ENCODE peak calls at places on chromosome 10, in eight cellular contexts. One of them, this sample, is unnamed.

GRCh38 chr10:13589316-13589715 is 2.6 kb downstream of the PRPF18 start:
- DNase-seq in KBM-7: no peak
- DNase-seq in mucosa of descending colon: no peak
- DNase-seq in cardiac fibroblast: no peak
- DNase-seq in NCI-H1092: no peak
- DNase-seq in iPS-NIHi11: no peak
- DNase-seq in heart left ventricle: no peak
- DNase-seq in Kasumi-1: peak; percentile 27
- DNase-seq in this sample: no peak

GRCh38 chr10:77633376-77633775 is 4.2 kb downstream of the KCNMA1 start:
- DNase-seq in KBM-7: no peak
- DNase-seq in mucosa of descending colon: no peak
- DNase-seq in cardiac fibroblast: no peak
- DNase-seq in NCI-H1092: no peak
- DNase-seq in iPS-NIHi11: no peak
- DNase-seq in heart left ventricle: no peak
- DNase-seq in Kasumi-1: no peak
- DNase-seq in this sample: no peak

GRCh38 chr10:73876566-73876965 is 2.2 kb upstream of the CAMK2G start:
- DNase-seq in KBM-7: no peak
- DNase-seq in mucosa of descending colon: no peak
- DNase-seq in cardiac fibroblast: no peak
- DNase-seq in NCI-H1092: no peak
- DNase-seq in iPS-NIHi11: no peak
- DNase-seq in heart left ventricle: no peak
- DNase-seq in Kasumi-1: no peak
- DNase-seq in this sample: no peak

GRCh38 chr10:63496561-63496960 is 24.6 kb upstream of the REEP3 start:
- DNase-seq in KBM-7: no peak
- DNase-seq in mucosa of descending colon: no peak
- DNase-seq in cardiac fibroblast: no peak
- DNase-seq in NCI-H1092: no peak
- DNase-seq in iPS-NIHi11: no peak
- DNase-seq in heart left ventricle: no peak
- DNase-seq in Kasumi-1: no peak
- DNase-seq in this sample: no peak

GRCh38 chr10:78457804-78458483 is 424.3 kb downstream of the RPS24 start:
- DNase-seq in KBM-7: no peak
- DNase-seq in mucosa of descending colon: no peak
- DNase-seq in cardiac fibroblast: peak; percentile 88
- DNase-seq in NCI-H1092: no peak
- DNase-seq in iPS-NIHi11: no peak
- DNase-seq in heart left ventricle: no peak
- DNase-seq in Kasumi-1: no peak
- DNase-seq in this sample: no peak

GRCh38 chr10:36666451-36666850 is 458.9 kb upstream of the ANKRD30A start:
- DNase-seq in KBM-7: no peak
- DNase-seq in mucosa of descending colon: no peak
- DNase-seq in cardiac fibroblast: no peak
- DNase-seq in NCI-H1092: no peak
- DNase-seq in iPS-NIHi11: no peak
- DNase-seq in heart left ventricle: no peak
- DNase-seq in Kasumi-1: no peak
- DNase-seq in this sample: no peak

GRCh38 chr10:73537709-73538108 is 41.9 kb upstream of the PPP3CB start:
- DNase-seq in KBM-7: no peak
- DNase-seq in mucosa of descending colon: no peak
- DNase-seq in cardiac fibroblast: no peak
- DNase-seq in NCI-H1092: no peak
- DNase-seq in iPS-NIHi11: no peak
- DNase-seq in heart left ventricle: no peak
- DNase-seq in Kasumi-1: no peak
- DNase-seq in this sample: no peak

GRCh38 chr10:131814567-131815290 is 86.1 kb upstream of the PPP2R2D start:
- DNase-seq in KBM-7: no peak
- DNase-seq in mucosa of descending colon: no peak
- DNase-seq in cardiac fibroblast: no peak
- DNase-seq in NCI-H1092: no peak
- DNase-seq in iPS-NIHi11: no peak
- DNase-seq in heart left ventricle: no peak
- DNase-seq in Kasumi-1: no peak
- DNase-seq in this sample: no peak

GRCh38 chr10:5679606-5680005 is 5.0 kb upstream of the TASOR2 start:
- DNase-seq in KBM-7: no peak
- DNase-seq in mucosa of descending colon: no peak
- DNase-seq in cardiac fibroblast: no peak
- DNase-seq in NCI-H1092: no peak
- DNase-seq in iPS-NIHi11: no peak
- DNase-seq in heart left ventricle: no peak
- DNase-seq in Kasumi-1: no peak
- DNase-seq in this sample: no peak

GRCh38 chr10:24237801-24238390 is 29.0 kb downstream of the KIAA1217 start:
- DNase-seq in KBM-7: no peak
- DNase-seq in mucosa of descending colon: peak; percentile 39
- DNase-seq in cardiac fibroblast: no peak
- DNase-seq in NCI-H1092: no peak
- DNase-seq in iPS-NIHi11: no peak
- DNase-seq in heart left ventricle: no peak
- DNase-seq in Kasumi-1: no peak
- DNase-seq in this sample: no peak

GRCh38 chr10:31602541-31603244 is 283.7 kb downstream of the ZEB1 start:
- DNase-seq in KBM-7: no peak
- DNase-seq in mucosa of descending colon: peak; percentile 63
- DNase-seq in cardiac fibroblast: peak; percentile 81
- DNase-seq in NCI-H1092: peak; percentile 40
- DNase-seq in iPS-NIHi11: peak; percentile 70
- DNase-seq in heart left ventricle: peak; percentile 86
- DNase-seq in Kasumi-1: no peak
- DNase-seq in this sample: peak; percentile 80

GRCh38 chr10:87656431-87657072 is 3.1 kb upstream of the PAPSS2 start:
- DNase-seq in KBM-7: peak; percentile 69
- DNase-seq in mucosa of descending colon: no peak
- DNase-seq in cardiac fibroblast: peak; percentile 70
- DNase-seq in NCI-H1092: peak; percentile 29
- DNase-seq in iPS-NIHi11: peak; percentile 69
- DNase-seq in heart left ventricle: no peak
- DNase-seq in Kasumi-1: peak; percentile 73
- DNase-seq in this sample: peak; percentile 16

GRCh38 chr10:3043512-3044368 is 23.6 kb upstream of the PFKP start:
- DNase-seq in KBM-7: peak; percentile 74
- DNase-seq in mucosa of descending colon: peak; percentile 76
- DNase-seq in cardiac fibroblast: peak; percentile 80
- DNase-seq in NCI-H1092: peak; percentile 50
- DNase-seq in iPS-NIHi11: peak; percentile 76
- DNase-seq in heart left ventricle: peak; percentile 54
- DNase-seq in Kasumi-1: peak; percentile 84
- DNase-seq in this sample: peak; percentile 72

GRCh38 chr10:100535715-100536353 is at the start of gene HIF1AN:
- DNase-seq in KBM-7: peak; percentile 98
- DNase-seq in mucosa of descending colon: peak; percentile 83
- DNase-seq in cardiac fibroblast: peak; percentile 97
- DNase-seq in NCI-H1092: peak; percentile 90
- DNase-seq in iPS-NIHi11: peak; percentile 97
- DNase-seq in heart left ventricle: peak; percentile 89
- DNase-seq in Kasumi-1: peak; percentile 99
- DNase-seq in this sample: peak; percentile 83

GRCh38 chr10:133083422-133084100 is 4.2 kb upstream of the ADGRA1 start:
- DNase-seq in KBM-7: no peak
- DNase-seq in mucosa of descending colon: no peak
- DNase-seq in cardiac fibroblast: no peak
- DNase-seq in NCI-H1092: no peak
- DNase-seq in iPS-NIHi11: no peak
- DNase-seq in heart left ventricle: no peak
- DNase-seq in Kasumi-1: no peak
- DNase-seq in this sample: no peak

GRCh38 chr10:34978080-34978479 is 112.1 kb downstream of the CUL2 start:
- DNase-seq in KBM-7: no peak
- DNase-seq in mucosa of descending colon: no peak
- DNase-seq in cardiac fibroblast: no peak
- DNase-seq in NCI-H1092: no peak
- DNase-seq in iPS-NIHi11: no peak
- DNase-seq in heart left ventricle: no peak
- DNase-seq in Kasumi-1: no peak
- DNase-seq in this sample: no peak